ENCODE peak calls at places on chromosomes 13 and 19, in eight cellular contexts. E is left lung; Y is SK-N-SH treated with all-trans-retinoic acid at 6 μM for 48 hours; I is natural killer cell; J is heart right ventricle; L is Panc1; D is DND-41; G is activated T-cell treated with anti-CD3 and anti-CD28 coated beads, Interleukin-2, amount 50 U/mL, for 4 hours. S is an unnamed sample.

GRCh38 chr19:7657047-7657779 is 11.6 kb upstream of the RETN start:
- ATAC-seq in E (peak; percentile 84), Y (no peak), I (peak; percentile 44), J (no peak), L (no peak), D (no peak), G (peak; percentile 37), S (peak; percentile 81)

GRCh38 chr19:51713319-51714285 is 10.2 kb downstream of the HAS1 start:
- ATAC-seq in E (no peak), Y (no peak), I (no peak), J (no peak), L (no peak), D (no peak), G (no peak), S (no peak)

GRCh38 chr13:26921918-26922317 is 161.3 kb upstream of the GPR12 start:
- ATAC-seq in E (no peak), Y (no peak), I (no peak), J (no peak), L (no peak), D (no peak), G (no peak), S (no peak)

GRCh38 chr13:53703371-53704080 is 674.9 kb downstream of the OLFM4 start:
- ATAC-seq in E (no peak), Y (no peak), I (no peak), J (no peak), L (no peak), D (no peak), G (no peak), S (no peak)

GRCh38 chr19:3080281-3080680 is 13.9 kb upstream of the GNA11 start:
- ATAC-seq in E (peak; percentile 9), Y (no peak), I (no peak), J (no peak), L (no peak), D (no peak), G (no peak), S (no peak)

GRCh38 chr13:110444226-110444653 is 117.3 kb downstream of the RAB20 start:
- ATAC-seq in E (peak; percentile 45), Y (no peak), I (no peak), J (peak; percentile 68), L (peak; percentile 77), D (peak; percentile 37), G (no peak), S (no peak)

GRCh38 chr13:110067355-110068175 is 239.4 kb downstream of the COL4A1 start:
- ATAC-seq in E (no peak), Y (no peak), I (no peak), J (no peak), L (no peak), D (no peak), G (no peak), S (no peak)

GRCh38 chr13:47478985-47479384 is 522.1 kb downstream of the SUCLA2 start:
- ATAC-seq in E (no peak), Y (peak; percentile 23), I (no peak), J (no peak), L (no peak), D (no peak), G (no peak), S (no peak)

GRCh38 chr13:78409172-78409571 is 194.2 kb downstream of the POU4F1 start:
- ATAC-seq in E (no peak), Y (no peak), I (no peak), J (no peak), L (no peak), D (no peak), G (no peak), S (no peak)

GRCh38 chr19:2462635-2463421 is 6.1 kb upstream of the LMNB2 start:
- ATAC-seq in E (peak; percentile 80), Y (peak; percentile 62), I (no peak), J (peak; percentile 90), L (peak; percentile 65), D (no peak), G (no peak), S (no peak)

GRCh38 chr13:29743229-29743786 is 107.1 kb downstream of the UBL3 start:
- ATAC-seq in E (no peak), Y (peak; percentile 73), I (no peak), J (peak; percentile 54), L (no peak), D (no peak), G (no peak), S (no peak)

GRCh38 chr19:40191836-40192646 is 815 bp downstream of the MAP3K10 start:
- ATAC-seq in E (peak; percentile 17), Y (peak; percentile 55), I (peak; percentile 13), J (no peak), L (peak; percentile 52), D (peak; percentile 15), G (peak; percentile 3), S (peak; percentile 8)

GRCh38 chr13:45512148-45512498 is 47.4 kb downstream of the COG3 start:
- ATAC-seq in E (peak; percentile 16), Y (no peak), I (no peak), J (no peak), L (no peak), D (no peak), G (peak; percentile 41), S (peak; percentile 78)

GRCh38 chr13:25901460-25902376 is 150.1 kb downstream of the SHISA2 start:
- ATAC-seq in E (peak; percentile 63), Y (no peak), I (peak; percentile 94), J (no peak), L (peak; percentile 51), D (peak; percentile 87), G (peak; percentile 82), S (peak; percentile 88)

GRCh38 chr13:71774863-71775262 is 92.1 kb downstream of the DACH1 start:
- ATAC-seq in E (no peak), Y (no peak), I (no peak), J (no peak), L (no peak), D (no peak), G (no peak), S (no peak)